ENCODE peak calls at places on chromosomes 16 and 17, in six cellular contexts. I is fibroblast of mammary gland, U is mammary epithelial cell, J is GM23338, S is psoas muscle, X is A549. W is an unnamed sample.

GRCh38 chr17:2598166-2598565 is 4.7 kb downstream of the PAFAH1B1 start:
- DNase-seq in I (peak), U (peak), J (no peak), S (no peak), X (no peak), W (no peak)

GRCh38 chr16:57616871-57617270 is 11.6 kb upstream of the ADGRG1 start:
- DNase-seq in I (no peak), U (no peak), J (no peak), S (peak), X (no peak), W (no peak)

GRCh38 chr17:50916708-50917417 is 50.7 kb upstream of the TOB1 start:
- DNase-seq in I (peak), U (no peak), J (no peak), S (no peak), X (no peak), W (peak)

GRCh38 chr17:36980281-36980761 is 31.6 kb downstream of the AATF start:
- DNase-seq in I (peak), U (no peak), J (peak), S (no peak), X (no peak), W (no peak)

GRCh38 chr17:79065105-79065670 is 9.4 kb upstream of the ENGASE start:
- DNase-seq in I (peak), U (no peak), J (peak), S (no peak), X (peak), W (no peak)

GRCh38 chr16:74813109-74813641 is 38.6 kb upstream of the FA2H start:
- DNase-seq in I (peak), U (peak), J (peak), S (peak), X (peak), W (peak)

GRCh38 chr17:45906927-45907622 is 12.7 kb downstream of the MAPT start:
- DNase-seq in I (no peak), U (no peak), J (no peak), S (no peak), X (no peak), W (no peak)

GRCh38 chr16:23784811-23785447 is 30.1 kb downstream of the CHP2 start:
- DNase-seq in I (peak), U (peak), J (no peak), S (no peak), X (no peak), W (no peak)

GRCh38 chr17:75844530-75845057 is 390 bp upstream of the UNC13D start:
- DNase-seq in I (no peak), U (peak), J (no peak), S (peak), X (peak), W (no peak)

GRCh38 chr17:49986396-49987289 is 8.4 kb downstream of the DLX3 start:
- DNase-seq in I (no peak), U (no peak), J (no peak), S (no peak), X (no peak), W (no peak)

GRCh38 chr17:64291268-64291851 is 28.3 kb upstream of the TEX2 start:
- DNase-seq in I (peak), U (no peak), J (peak), S (no peak), X (no peak), W (no peak)

GRCh38 chr17:18377437-18378204 is at the start of gene EVPLL:
- DNase-seq in I (no peak), U (peak), J (no peak), S (peak), X (peak), W (peak)

GRCh38 chr16:24820522-24820921 is 25.2 kb upstream of the SLC5A11 start:
- DNase-seq in I (peak), U (no peak), J (no peak), S (no peak), X (no peak), W (no peak)

GRCh38 chr16:66516808-66517585 is 32.9 kb downstream of the TK2 start:
- DNase-seq in I (peak), U (peak), J (no peak), S (peak), X (peak), W (peak)

GRCh38 chr17:79890706-79891105 is 51.5 kb upstream of the CBX4 start:
- DNase-seq in I (no peak), U (no peak), J (no peak), S (no peak), X (no peak), W (no peak)

GRCh38 chr16:31421587-31421986 is 6.6 kb downstream of the COX6A2 start:
- DNase-seq in I (no peak), U (peak), J (no peak), S (no peak), X (no peak), W (peak)

GRCh38 chr17:74746922-74747321 is 1.5 kb upstream of the NHERF1 start:
- DNase-seq in I (no peak), U (no peak), J (no peak), S (no peak), X (no peak), W (no peak)

GRCh38 chr16:4239020-4239419 is 2.9 kb downstream of the SRL start:
- DNase-seq in I (no peak), U (no peak), J (no peak), S (no peak), X (no peak), W (no peak)
- TF ChIP-seq CTCF in I (no peak), U (no peak), J (no peak), S (no peak), X (no peak), W (no peak)

GRCh38 chr16:73011926-73012325 is 36.0 kb downstream of the ZFHX3 start:
- DNase-seq in I (no peak), U (no peak), J (no peak), S (no peak), X (no peak), W (no peak)

GRCh38 chr16:73012341-73012740 is 35.6 kb downstream of the ZFHX3 start:
- DNase-seq in I (no peak), U (no peak), J (no peak), S (no peak), X (no peak), W (no peak)

GRCh38 chr16:73014768-73015167 is 33.2 kb downstream of the ZFHX3 start:
- DNase-seq in I (no peak), U (no peak), J (no peak), S (no peak), X (no peak), W (no peak)

GRCh38 chr16:73015612-73016487 is 32.1 kb downstream of the ZFHX3 start:
- DNase-seq in I (no peak), U (peak), J (no peak), S (no peak), X (peak), W (peak)

DNA sequence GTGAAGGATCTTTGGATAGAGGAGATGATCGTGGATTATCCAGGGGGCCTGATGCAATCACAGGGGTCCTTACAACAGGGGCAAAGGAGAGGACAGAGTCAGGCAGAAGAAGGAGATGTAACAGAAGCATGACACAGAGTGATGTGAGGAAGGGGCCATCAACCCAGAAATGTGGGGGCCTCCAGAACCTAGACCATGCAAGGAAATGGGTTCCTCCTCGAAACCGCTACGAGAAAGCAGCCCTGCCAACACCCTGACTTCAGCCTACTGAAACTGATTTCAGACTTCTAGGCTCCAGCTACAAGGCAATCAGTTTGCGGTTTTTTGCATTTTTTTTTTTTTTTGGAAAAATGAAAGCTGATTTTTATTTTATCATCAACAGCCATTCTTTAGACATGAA is 34.0 kb downstream of the ZFHX3 start:
- DNase-seq in I (no peak), U (no peak), J (no peak), S (no peak), X (no peak), W (no peak)
- TF ChIP-seq CTCF in I (no peak), U (no peak), J (no peak), S (no peak), X (no peak), W (no peak)

GRCh38 chr16:88306411-88306810 is 76.3 kb upstream of the ZNF469 start:
- DNase-seq in I (no peak), U (no peak), J (no peak), S (no peak), X (no peak), W (no peak)

GRCh38 chr16:88303405-88303804 is 79.4 kb upstream of the ZNF469 start:
- DNase-seq in I (no peak), U (no peak), J (no peak), S (no peak), X (no peak), W (no peak)

GRCh38 chr16:88306860-88307545 is 75.8 kb upstream of the ZNF469 start:
- DNase-seq in I (peak), U (peak), J (no peak), S (peak), X (no peak), W (no peak)

GRCh38 chr16:88303890-88304819 is 78.6 kb upstream of the ZNF469 start:
- DNase-seq in I (peak), U (peak), J (no peak), S (peak), X (peak), W (no peak)

DNA sequence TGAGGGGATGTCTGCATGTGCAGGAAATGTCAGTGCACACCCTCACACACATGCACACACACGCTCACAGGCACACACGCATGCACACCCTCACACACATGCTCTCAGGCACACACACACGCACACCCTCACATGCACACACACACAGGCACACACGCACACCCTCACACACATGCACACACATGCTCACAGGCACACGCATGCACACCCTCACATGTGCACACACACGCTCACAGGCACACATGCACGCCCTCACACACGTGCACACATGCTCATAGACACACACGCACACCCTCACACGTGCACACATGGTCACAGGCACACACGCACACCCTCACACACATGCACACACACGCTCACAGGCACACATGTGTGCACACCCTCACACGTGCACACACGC is 77.6 kb upstream of the ZNF469 start:
- DNase-seq in I (no peak), U (no peak), J (no peak), S (peak), X (no peak), W (no peak)
- TF ChIP-seq CTCF in I (no peak), U (no peak), J (no peak), S (no peak), X (no peak), W (no peak)

DNA sequence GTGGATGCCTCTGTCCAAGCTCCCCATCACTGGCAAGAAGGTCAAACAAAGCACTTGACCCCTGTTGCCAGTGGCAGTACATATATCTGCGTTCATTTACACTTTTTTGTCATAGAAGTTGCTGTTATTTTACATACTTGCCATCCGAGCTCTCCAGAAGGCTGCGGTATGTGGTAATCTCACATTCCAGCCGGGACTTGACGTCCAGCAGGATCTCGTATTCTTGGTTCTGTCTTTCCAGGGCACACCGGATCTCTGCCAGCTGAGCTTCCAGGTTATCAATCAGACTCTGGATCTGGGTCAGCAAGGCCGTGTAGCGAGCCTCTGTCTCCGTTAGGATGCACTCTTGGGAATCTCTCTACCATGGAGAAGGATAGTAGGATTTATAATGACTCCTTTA is 6.6 kb downstream of the KRT39 start:
- DNase-seq in I (peak), U (no peak), J (peak), S (no peak), X (no peak), W (no peak)
- TF ChIP-seq CTCF in I (no peak), U (no peak), J (no peak), S (no peak), X (no peak), W (no peak)

GRCh38 chr17:39243155-39243554 is 17.4 kb upstream of the STAC2 start:
- DNase-seq in I (no peak), U (no peak), J (no peak), S (no peak), X (no peak), W (no peak)

GRCh38 chr17:39244600-39245570 is 19.1 kb upstream of the STAC2 start:
- DNase-seq in I (peak), U (peak), J (peak), S (peak), X (peak), W (peak)

GRCh38 chr17:39244016-39244599 is 18.4 kb upstream of the STAC2 start:
- DNase-seq in I (no peak), U (no peak), J (peak), S (no peak), X (no peak), W (peak)

GRCh38 chr17:39240631-39241030 is 14.9 kb upstream of the STAC2 start:
- DNase-seq in I (no peak), U (no peak), J (no peak), S (no peak), X (no peak), W (no peak)

DNA sequence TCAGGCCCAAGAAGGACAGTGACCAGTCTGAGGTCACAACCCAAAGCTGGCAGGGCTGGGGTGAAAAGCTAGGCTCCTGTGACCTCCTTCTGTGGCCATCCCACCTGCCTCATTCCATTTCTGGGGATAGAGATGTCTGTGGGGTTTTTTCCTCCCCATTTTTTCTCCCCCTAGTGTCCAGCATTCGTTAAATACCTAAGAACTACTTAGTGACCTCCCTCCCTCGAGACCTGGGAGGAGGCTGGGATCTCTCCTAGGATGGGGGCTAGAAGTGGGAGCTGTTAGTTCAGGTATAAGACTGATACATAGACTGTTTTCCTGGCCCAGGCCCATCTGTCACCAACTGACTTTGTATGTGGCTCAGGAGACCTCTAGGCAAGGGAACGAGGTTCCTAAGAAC is 20.5 kb upstream of the STAC2 start:
- DNase-seq in I (no peak), U (no peak), J (peak), S (no peak), X (no peak), W (no peak)
- TF ChIP-seq CTCF in I (peak), U (peak), J (peak), S (no peak), X (peak), W (no peak)

GRCh38 chr17:31058958-31059357 is 35.8 kb upstream of the NF1 start:
- DNase-seq in I (no peak), U (no peak), J (no peak), S (no peak), X (no peak), W (no peak)

GRCh38 chr17:31060814-31061550 is 33.8 kb upstream of the NF1 start:
- DNase-seq in I (no peak), U (no peak), J (no peak), S (no peak), X (no peak), W (peak)

GRCh38 chr17:31064707-31065106 is 30.1 kb upstream of the NF1 start:
- DNase-seq in I (no peak), U (peak), J (no peak), S (no peak), X (no peak), W (no peak)

DNA sequence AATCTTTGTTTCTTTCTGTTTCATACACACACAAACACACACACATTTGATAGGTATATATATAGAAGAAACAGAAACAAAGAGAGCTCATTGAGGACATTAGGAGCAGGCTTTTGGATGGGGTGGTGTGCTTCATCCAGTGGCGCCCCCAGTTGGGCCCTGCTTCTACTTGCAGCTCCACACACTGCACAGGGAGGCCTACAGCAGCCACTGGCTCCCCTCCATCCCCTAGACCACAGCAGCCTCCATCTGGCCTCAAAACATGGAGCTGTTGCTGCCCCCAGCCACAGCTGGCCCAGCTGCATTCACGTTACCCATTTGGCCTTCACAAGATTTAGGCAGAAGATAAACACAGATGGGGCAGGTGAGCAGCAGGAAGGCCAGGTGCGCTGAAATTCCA is 33.1 kb upstream of the NF1 start:
- DNase-seq in I (peak), U (no peak), J (peak), S (no peak), X (no peak), W (no peak)
- TF ChIP-seq CTCF in I (peak), U (peak), J (peak), S (no peak), X (no peak), W (peak)

GRCh38 chr16:71536752-71537499 is 10.7 kb downstream of the CHST4 start:
- DNase-seq in I (no peak), U (no peak), J (no peak), S (no peak), X (no peak), W (no peak)

GRCh38 chr16:71542377-71542776 is 16.2 kb downstream of the CHST4 start:
- DNase-seq in I (peak), U (peak), J (peak), S (no peak), X (peak), W (peak)

GRCh38 chr16:71537643-71538042 is 11.4 kb downstream of the CHST4 start:
- DNase-seq in I (peak), U (peak), J (peak), S (no peak), X (peak), W (peak)
- TF ChIP-seq CTCF in I (peak), U (peak), J (peak), S (peak), X (peak), W (peak)